ENCODE peak calls at places on chromosomes 4 and X, in four cellular contexts. One of them, this sample, is unnamed.

GRCh38 chrX:129695937-129696336 is 41.2 kb upstream of the APLN start:
- DNase-seq in H1: no peak
- DNase-seq in H9: no peak
- DNase-seq in IMR-90: no peak
- DNase-seq in this sample: no peak

GRCh38 chrX:125894947-125895346 is 271.1 kb downstream of the DCAF12L2 start:
- DNase-seq in IMR-90: no peak
- DNase-seq in H1: no peak
- DNase-seq in H9: no peak
- DNase-seq in this sample: peak; percentile 17

GRCh38 chr4:74474345-74475099 is 29.6 kb downstream of the AREG start:
- DNase-seq in H9: no peak
- DNase-seq in H1: no peak
- DNase-seq in IMR-90: peak; percentile 77
- DNase-seq in this sample: no peak

GRCh38 chrX:125203737-125204578 is 115.7 kb upstream of the TEX13C start:
- DNase-seq in H1: no peak
- DNase-seq in IMR-90: no peak
- DNase-seq in H9: peak; percentile 53
- DNase-seq in this sample: peak; percentile 85

GRCh38 chrX:64580035-64580434 is 184.8 kb upstream of the MTMR8 start:
- DNase-seq in H9: peak; percentile 46
- DNase-seq in IMR-90: no peak
- DNase-seq in H1: peak; percentile 38
- DNase-seq in this sample: peak; percentile 57

GRCh38 chr4:125994024-125994423 is 679.3 kb downstream of the FAT4 start:
- DNase-seq in H9: no peak
- DNase-seq in H1: no peak
- DNase-seq in IMR-90: peak; percentile 22
- DNase-seq in this sample: no peak

GRCh38 chr4:126947536-126947935 is 685.2 kb upstream of the INTU start:
- DNase-seq in H9: no peak
- DNase-seq in H1: no peak
- DNase-seq in IMR-90: no peak
- DNase-seq in this sample: no peak

GRCh38 chr4:138050601-138051000 is 191.5 kb downstream of the SLC7A11 start:
- DNase-seq in IMR-90: no peak
- DNase-seq in H9: peak; percentile 59
- DNase-seq in H1: peak; percentile 54
- DNase-seq in this sample: peak; percentile 82

GRCh38 chrX:82412851-82413250 is 1095.2 kb upstream of the POU3F4 start:
- DNase-seq in H9: no peak
- DNase-seq in IMR-90: no peak
- DNase-seq in H1: no peak
- DNase-seq in this sample: peak; percentile 46

GRCh38 chr4:164012396-164013027 is 518.0 kb downstream of the TMA16 start:
- DNase-seq in IMR-90: no peak
- DNase-seq in H9: peak; percentile 71
- DNase-seq in H1: peak; percentile 56
- DNase-seq in this sample: peak; percentile 80

GRCh38 chr4:186501554-186501953 is 53.8 kb downstream of the MTNR1A start:
- DNase-seq in IMR-90: no peak
- DNase-seq in H9: no peak
- DNase-seq in H1: no peak
- DNase-seq in this sample: no peak

GRCh38 chr4:182190306-182190705 is 52.9 kb upstream of the TENM3 start:
- DNase-seq in IMR-90: no peak
- DNase-seq in H9: no peak
- DNase-seq in H1: no peak
- DNase-seq in this sample: no peak

GRCh38 chr4:137960371-137961050 is 281.6 kb downstream of the SLC7A11 start:
- DNase-seq in H9: no peak
- DNase-seq in H1: no peak
- DNase-seq in IMR-90: peak; percentile 92
- DNase-seq in this sample: no peak

GRCh38 chr4:84966382-84967291 is at the start of gene WDFY3:
- DNase-seq in H1: peak; percentile 86
- DNase-seq in IMR-90: peak; percentile 89
- DNase-seq in H9: peak; percentile 90
- DNase-seq in this sample: peak; percentile 96
- H2AK5ac ChIP-seq in H1: no peak within 1 kb of the TSS
- H2AK5ac ChIP-seq in IMR-90: peak within 1 kb of the TSS; percentile 23
- H2AK5ac ChIP-seq in H9: no peak within 1 kb of the TSS
- H2AK5ac ChIP-seq in this sample: no peak within 1 kb of the TSS

GRCh38 chrX:153908219-153908875 is 3.9 kb downstream of the AVPR2 start:
- DNase-seq in H1: no peak
- DNase-seq in IMR-90: no peak
- DNase-seq in H9: no peak
- DNase-seq in this sample: no peak

GRCh38 chrX:153909024-153909979 is 4.8 kb downstream of the AVPR2 start:
- DNase-seq in IMR-90: no peak
- DNase-seq in H1: no peak
- DNase-seq in H9: peak; percentile 62
- DNase-seq in this sample: peak; percentile 62

GRCh38 chrX:153906126-153906917 is 1.8 kb downstream of the AVPR2 start:
- DNase-seq in H9: no peak
- DNase-seq in H1: no peak
- DNase-seq in IMR-90: no peak
- DNase-seq in this sample: no peak

GRCh38 chrX:153905481-153906095 is 1.1 kb downstream of the AVPR2 start:
- DNase-seq in H1: no peak
- DNase-seq in H9: no peak
- DNase-seq in IMR-90: no peak
- DNase-seq in this sample: no peak

GRCh38 chrX:153907456-153907855 is 3.0 kb downstream of the AVPR2 start:
- DNase-seq in H1: no peak
- DNase-seq in H9: no peak
- DNase-seq in IMR-90: no peak
- DNase-seq in this sample: no peak
- H4K5ac ChIP-seq in H1: no peak overlapping the region
- H4K5ac ChIP-seq in H9: no peak overlapping the region
- H4K5ac ChIP-seq in IMR-90: no peak overlapping the region
- H4K5ac ChIP-seq in this sample: no peak overlapping the region

DNA sequence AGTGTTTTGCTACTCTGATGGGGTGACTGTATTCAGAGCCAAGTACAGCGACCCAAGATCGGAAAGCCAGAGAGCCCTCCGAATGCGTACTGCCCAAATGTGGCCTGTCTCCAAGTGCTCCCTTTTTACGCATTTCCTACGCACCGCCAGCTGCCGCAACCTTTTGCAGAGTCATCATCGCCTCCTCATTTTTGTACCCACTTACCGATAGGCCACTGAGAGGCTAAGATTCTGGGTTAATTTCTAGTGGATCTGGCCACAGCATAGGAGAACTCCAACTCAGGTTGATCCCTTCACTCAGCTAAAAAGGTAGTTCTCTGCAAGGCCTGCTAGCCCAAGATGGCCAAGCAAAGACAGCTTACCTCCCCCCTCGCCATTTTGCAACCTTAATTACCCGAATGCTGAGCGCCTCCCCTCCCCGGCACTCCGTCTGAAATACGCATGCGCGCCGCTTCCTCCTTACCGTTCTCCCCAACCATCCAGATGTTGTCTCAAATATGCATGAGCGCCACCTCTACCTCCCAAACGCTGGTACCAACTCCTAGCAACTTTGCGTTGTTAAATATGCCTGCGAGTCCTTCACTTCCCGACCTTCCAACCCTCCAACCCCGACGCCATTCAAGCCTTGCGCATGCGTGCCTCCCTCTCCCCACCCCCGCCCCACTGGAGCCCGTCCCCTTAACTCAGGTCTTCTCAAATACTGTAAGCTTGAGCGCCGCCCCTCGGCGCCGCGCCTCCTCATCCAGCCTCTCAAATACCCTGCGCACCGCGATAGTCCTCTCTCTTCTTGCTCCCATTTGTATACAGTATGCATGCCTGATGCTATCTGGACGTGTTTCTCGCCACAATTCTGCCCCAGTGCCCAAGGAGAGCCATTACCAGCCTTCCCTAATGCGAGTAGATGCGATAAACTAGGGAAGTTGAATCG is 11.8 kb upstream of the ZCCHC13 start:
- DNase-seq in H1: peak; percentile 74
- DNase-seq in IMR-90: peak; percentile 87
- DNase-seq in H9: peak; percentile 88
- DNase-seq in this sample: peak; percentile 94
- H2AK5ac ChIP-seq in H1: peak overlapping the region; percentile 82
- H2AK5ac ChIP-seq in IMR-90: peak overlapping the region; percentile 82
- H2AK5ac ChIP-seq in H9: no peak overlapping the region
- H2AK5ac ChIP-seq in this sample: no peak overlapping the region

DNA sequence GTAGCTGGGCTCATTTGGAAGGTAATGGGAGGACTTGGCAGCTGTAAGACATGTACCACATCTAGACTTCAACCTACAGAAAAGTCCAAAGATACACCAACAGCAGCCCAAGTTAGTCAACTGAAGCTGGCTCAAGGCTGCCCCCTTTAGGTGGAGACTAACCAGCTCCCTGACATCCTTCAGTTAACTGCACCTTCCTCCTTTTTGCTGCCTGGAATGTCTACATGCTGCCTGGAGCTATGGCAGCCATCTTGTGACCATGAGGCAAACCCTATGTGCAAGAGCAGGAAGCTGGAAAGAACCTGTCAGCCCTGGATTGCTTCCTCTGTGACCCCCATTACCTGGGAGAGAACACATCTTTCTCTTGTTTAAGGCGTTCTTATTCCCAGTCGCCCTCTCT is 25.8 kb downstream of the ARSD start:
- DNase-seq in H9: no peak
- DNase-seq in H1: no peak
- DNase-seq in IMR-90: no peak
- DNase-seq in this sample: no peak
- H4K5ac ChIP-seq in H9: no peak overlapping the region
- H4K5ac ChIP-seq in H1: no peak overlapping the region
- H4K5ac ChIP-seq in IMR-90: no peak overlapping the region
- H4K5ac ChIP-seq in this sample: no peak overlapping the region

DNA sequence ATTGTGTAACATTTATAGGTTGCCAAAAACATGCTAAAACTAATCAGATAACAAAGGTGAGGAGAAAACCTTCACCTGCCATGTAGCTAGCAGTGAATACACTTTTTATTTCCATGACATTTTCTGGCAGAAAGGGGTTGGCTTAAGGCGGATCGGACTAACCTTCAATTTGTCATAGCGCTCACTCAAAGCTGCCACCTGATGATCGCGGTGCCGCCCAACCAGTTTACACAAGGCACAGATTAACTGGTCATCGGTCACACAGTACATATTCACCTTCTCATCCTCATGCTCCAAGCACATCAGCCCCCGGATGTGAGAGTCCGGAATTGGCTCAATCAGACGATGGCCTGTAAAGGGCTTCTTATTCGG is 53.7 kb downstream of the MID1 start:
- DNase-seq in IMR-90: no peak
- DNase-seq in H9: no peak
- DNase-seq in H1: no peak
- DNase-seq in this sample: no peak
- H2AK5ac ChIP-seq in IMR-90: peak overlapping the region; percentile 24
- H2AK5ac ChIP-seq in H9: no peak overlapping the region
- H2AK5ac ChIP-seq in H1: no peak overlapping the region
- H2AK5ac ChIP-seq in this sample: no peak overlapping the region

GRCh38 chr4:17111959-17112659 is 213.7 kb upstream of the LDB2 start:
- DNase-seq in IMR-90: no peak
- DNase-seq in H9: peak; percentile 63
- DNase-seq in H1: peak; percentile 83
- DNase-seq in this sample: peak; percentile 76
- H4K5ac ChIP-seq in IMR-90: peak overlapping the region; percentile 13
- H4K5ac ChIP-seq in H9: no peak overlapping the region
- H4K5ac ChIP-seq in H1: no peak overlapping the region
- H4K5ac ChIP-seq in this sample: no peak overlapping the region

GRCh38 chrX:152832520-152832919 is 1.7 kb downstream of the NSDHL start:
- DNase-seq in IMR-90: no peak
- DNase-seq in H1: no peak
- DNase-seq in H9: no peak
- DNase-seq in this sample: no peak

GRCh38 chrX:152833378-152833777 is 2.5 kb downstream of the NSDHL start:
- DNase-seq in H9: no peak
- DNase-seq in IMR-90: no peak
- DNase-seq in H1: no peak
- DNase-seq in this sample: no peak

GRCh38 chrX:152830312-152831305 is at the start of the genes CETN2 and NSDHL:
- DNase-seq in IMR-90: peak; percentile 93
- DNase-seq in H1: peak; percentile 92
- DNase-seq in H9: peak; percentile 96
- DNase-seq in this sample: peak; percentile 97

DNA sequence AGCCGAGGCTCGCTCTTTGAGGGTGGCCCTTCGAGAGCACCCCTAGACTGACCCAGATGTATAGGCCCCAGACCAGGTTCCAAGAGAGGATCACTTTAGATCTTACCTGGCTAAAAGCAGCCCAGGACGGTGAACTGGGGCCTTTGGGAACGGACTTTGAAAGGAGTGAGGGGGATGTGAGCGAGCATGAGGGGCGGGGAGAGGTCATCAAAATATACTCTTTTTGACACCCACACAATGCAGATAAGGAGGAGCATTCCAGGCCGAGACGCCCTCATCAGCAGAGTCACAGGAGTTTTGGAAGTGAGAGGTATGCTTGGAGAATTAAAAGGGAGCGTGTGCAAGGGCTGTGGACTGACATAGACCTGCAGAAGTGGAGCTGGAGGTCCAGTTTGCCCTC is 528 bp downstream of the NSDHL start:
- DNase-seq in H9: no peak
- DNase-seq in H1: no peak
- DNase-seq in IMR-90: no peak
- DNase-seq in this sample: no peak
- H2AK5ac ChIP-seq in H9: no peak overlapping the region
- H2AK5ac ChIP-seq in H1: no peak overlapping the region
- H2AK5ac ChIP-seq in IMR-90: no peak overlapping the region
- H2AK5ac ChIP-seq in this sample: no peak overlapping the region

GRCh38 chrX:49238735-49239134 is 3.5 kb downstream of the CCDC22 start:
- DNase-seq in H1: no peak
- DNase-seq in IMR-90: no peak
- DNase-seq in H9: no peak
- DNase-seq in this sample: no peak
- H4K5ac ChIP-seq in H1: no peak overlapping the region
- H4K5ac ChIP-seq in IMR-90: no peak overlapping the region
- H4K5ac ChIP-seq in H9: no peak overlapping the region
- H4K5ac ChIP-seq in this sample: no peak overlapping the region

DNA sequence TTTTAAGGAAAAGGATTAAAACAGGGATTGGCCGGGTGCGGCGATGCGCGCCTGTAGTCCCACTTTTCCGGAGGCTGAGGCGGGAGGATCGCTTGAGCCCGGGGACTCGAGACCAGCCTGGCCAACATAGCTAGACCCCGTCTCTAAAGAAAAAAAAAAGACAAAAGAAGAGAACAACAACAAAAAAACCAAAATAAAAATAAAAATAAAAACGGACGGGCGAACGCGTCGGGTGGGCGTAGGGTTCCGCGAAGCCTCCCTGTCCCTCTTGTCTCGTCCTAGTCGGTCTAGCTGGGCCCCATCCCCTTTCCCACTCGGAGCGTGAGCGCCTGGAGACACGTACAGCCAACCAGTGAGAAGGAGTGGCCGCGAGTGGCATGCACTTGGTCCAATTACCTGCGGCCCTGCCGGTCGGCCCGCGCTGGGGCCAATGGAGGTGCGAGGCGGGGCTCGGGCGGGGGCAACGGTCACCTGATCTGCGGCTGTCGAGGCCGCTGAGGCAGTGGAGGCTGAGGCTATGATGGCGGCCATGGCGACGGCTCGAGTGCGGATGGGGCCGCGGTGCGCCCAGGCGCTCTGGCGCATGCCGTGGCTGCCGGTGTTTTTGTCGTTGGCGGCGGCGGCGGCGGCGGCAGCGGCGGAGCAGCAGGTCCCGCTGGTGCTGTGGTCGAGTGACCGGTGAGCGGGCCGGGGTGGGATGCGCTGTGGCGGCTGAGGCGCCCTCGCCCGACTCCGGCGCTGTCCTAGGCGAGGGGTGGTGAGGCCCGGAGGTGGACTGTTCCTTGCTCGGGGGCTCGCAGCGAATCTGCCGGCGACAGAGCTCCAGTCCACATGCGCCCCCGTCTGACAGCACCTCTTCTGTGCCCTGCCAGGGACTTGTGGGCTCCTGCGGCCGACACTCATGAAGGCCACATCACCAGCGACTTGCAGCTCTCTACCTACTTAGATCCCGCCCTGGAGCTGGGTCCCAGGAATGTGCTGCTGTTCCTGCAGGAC is at the start of gene ATP6AP1:
- DNase-seq in H1: peak; percentile 83
- DNase-seq in IMR-90: peak; percentile 92
- DNase-seq in H9: peak; percentile 92
- DNase-seq in this sample: peak; percentile 96
- H2AK5ac ChIP-seq in H1: peak within 1 kb of the TSS; percentile 39
- H2AK5ac ChIP-seq in IMR-90: peak within 1 kb of the TSS; percentile 80
- H2AK5ac ChIP-seq in H9: no peak within 1 kb of the TSS
- H2AK5ac ChIP-seq in this sample: no peak within 1 kb of the TSS

This sample was measured in mesendoderm.